ENCODE peak calls at places on chromosome 11, in ten cellular contexts. One of them, this sample, is unnamed.

GRCh38 chr11:33722579-33723234 is 13.5 kb downstream of the CD59 start:
- DNase-seq in sigmoid colon: no peak
- DNase-seq in A549: peak; percentile 58
- DNase-seq in tibial nerve: no peak
- DNase-seq in SK-N-SH: no peak
- DNase-seq in H1: no peak
- DNase-seq in esophagus muscularis mucosa: no peak
- DNase-seq in suprapubic skin: no peak
- DNase-seq in ovary: no peak
- DNase-seq in transverse colon: no peak
- DNase-seq in this sample: no peak

GRCh38 chr11:69386594-69387408 is 92.8 kb downstream of the MYEOV start:
- DNase-seq in SK-N-SH: no peak
- DNase-seq in transverse colon: no peak
- DNase-seq in A549: no peak
- DNase-seq in suprapubic skin: no peak
- DNase-seq in sigmoid colon: no peak
- DNase-seq in tibial nerve: no peak
- DNase-seq in esophagus muscularis mucosa: no peak
- DNase-seq in ovary: no peak
- DNase-seq in H1: no peak
- DNase-seq in this sample: no peak

GRCh38 chr11:117483372-117483771 is 155.7 kb downstream of the CEP164 start:
- DNase-seq in tibial nerve: no peak
- DNase-seq in suprapubic skin: no peak
- DNase-seq in esophagus muscularis mucosa: no peak
- DNase-seq in A549: no peak
- DNase-seq in ovary: no peak
- DNase-seq in sigmoid colon: no peak
- DNase-seq in H1: no peak
- DNase-seq in SK-N-SH: no peak
- DNase-seq in transverse colon: no peak
- DNase-seq in this sample: no peak

GRCh38 chr11:71489311-71490043 is 36.5 kb downstream of the NADSYN1 start:
- DNase-seq in tibial nerve: no peak
- DNase-seq in ovary: no peak
- DNase-seq in sigmoid colon: peak; percentile 45
- DNase-seq in transverse colon: no peak
- DNase-seq in esophagus muscularis mucosa: no peak
- DNase-seq in H1: peak; percentile 33
- DNase-seq in SK-N-SH: no peak
- DNase-seq in suprapubic skin: no peak
- DNase-seq in A549: peak; percentile 23
- DNase-seq in this sample: peak; percentile 21

GRCh38 chr11:60251485-60252207 is 8.7 kb upstream of the MS4A4E start:
- DNase-seq in esophagus muscularis mucosa: no peak
- DNase-seq in ovary: no peak
- DNase-seq in tibial nerve: no peak
- DNase-seq in SK-N-SH: peak; percentile 2
- DNase-seq in transverse colon: no peak
- DNase-seq in sigmoid colon: no peak
- DNase-seq in H1: no peak
- DNase-seq in suprapubic skin: no peak
- DNase-seq in A549: peak; percentile 16
- DNase-seq in this sample: no peak

GRCh38 chr11:9210922-9211320 is 54.2 kb downstream of the DENND5A start:
- DNase-seq in sigmoid colon: no peak
- DNase-seq in H1: no peak
- DNase-seq in A549: no peak
- DNase-seq in tibial nerve: no peak
- DNase-seq in SK-N-SH: no peak
- DNase-seq in esophagus muscularis mucosa: no peak
- DNase-seq in transverse colon: no peak
- DNase-seq in suprapubic skin: no peak
- DNase-seq in ovary: no peak
- DNase-seq in this sample: no peak

GRCh38 chr11:45658292-45658991 is 7.0 kb downstream of the CHST1 start:
- DNase-seq in H1: peak; percentile 77
- DNase-seq in transverse colon: peak; percentile 44
- DNase-seq in ovary: peak; percentile 87
- DNase-seq in A549: no peak
- DNase-seq in sigmoid colon: peak; percentile 90
- DNase-seq in tibial nerve: no peak
- DNase-seq in esophagus muscularis mucosa: no peak
- DNase-seq in SK-N-SH: no peak
- DNase-seq in suprapubic skin: no peak
- DNase-seq in this sample: peak; percentile 34

GRCh38 chr11:69342588-69343330 is 48.8 kb downstream of the MYEOV start:
- DNase-seq in transverse colon: no peak
- DNase-seq in esophagus muscularis mucosa: peak; percentile 89
- DNase-seq in SK-N-SH: no peak
- DNase-seq in H1: no peak
- DNase-seq in ovary: no peak
- DNase-seq in suprapubic skin: no peak
- DNase-seq in A549: no peak
- DNase-seq in tibial nerve: no peak
- DNase-seq in sigmoid colon: no peak
- DNase-seq in this sample: no peak

GRCh38 chr11:12846766-12847615 is 162.1 kb upstream of the RASSF10 start:
- DNase-seq in H1: no peak
- DNase-seq in suprapubic skin: no peak
- DNase-seq in SK-N-SH: no peak
- DNase-seq in ovary: no peak
- DNase-seq in tibial nerve: no peak
- DNase-seq in esophagus muscularis mucosa: no peak
- DNase-seq in sigmoid colon: no peak
- DNase-seq in A549: no peak
- DNase-seq in transverse colon: no peak
- DNase-seq in this sample: no peak

GRCh38 chr11:119323532-119324033 is 6.7 kb upstream of the MCAM start:
- DNase-seq in H1: peak; percentile 98
- DNase-seq in esophagus muscularis mucosa: no peak
- DNase-seq in A549: peak; percentile 63
- DNase-seq in SK-N-SH: peak; percentile 86
- DNase-seq in ovary: peak; percentile 81
- DNase-seq in transverse colon: peak; percentile 84
- DNase-seq in suprapubic skin: peak; percentile 84
- DNase-seq in sigmoid colon: peak; percentile 91
- DNase-seq in tibial nerve: peak; percentile 75
- DNase-seq in this sample: peak; percentile 82

GRCh38 chr11:28343304-28344233 is 235.4 kb downstream of the METTL15 start:
- DNase-seq in SK-N-SH: no peak
- DNase-seq in esophagus muscularis mucosa: no peak
- DNase-seq in A549: peak; percentile 85
- DNase-seq in suprapubic skin: no peak
- DNase-seq in tibial nerve: no peak
- DNase-seq in transverse colon: no peak
- DNase-seq in ovary: no peak
- DNase-seq in sigmoid colon: no peak
- DNase-seq in H1: no peak
- DNase-seq in this sample: peak; percentile 27
- TF ChIP-seq EP300 in SK-N-SH: no peak
- TF ChIP-seq EP300 in esophagus muscularis mucosa: no peak
- TF ChIP-seq EP300 in A549: no peak
- TF ChIP-seq EP300 in suprapubic skin: no peak
- TF ChIP-seq EP300 in tibial nerve: no peak
- TF ChIP-seq EP300 in transverse colon: no peak
- TF ChIP-seq EP300 in ovary: no peak
- TF ChIP-seq EP300 in sigmoid colon: no peak
- TF ChIP-seq EP300 in H1: no peak
- TF ChIP-seq EP300 in this sample: no peak

GRCh38 chr11:130337281-130338089 is 22.8 kb upstream of the ZBTB44 start:
- DNase-seq in SK-N-SH: no peak
- DNase-seq in esophagus muscularis mucosa: no peak
- DNase-seq in A549: no peak
- DNase-seq in tibial nerve: no peak
- DNase-seq in ovary: no peak
- DNase-seq in sigmoid colon: no peak
- DNase-seq in transverse colon: no peak
- DNase-seq in H1: no peak
- DNase-seq in suprapubic skin: no peak
- DNase-seq in this sample: no peak
- H3K4me3 ChIP-seq in SK-N-SH: no peak overlapping the region
- H3K4me3 ChIP-seq in esophagus muscularis mucosa: no peak overlapping the region
- H3K4me3 ChIP-seq in A549: no peak overlapping the region
- H3K4me3 ChIP-seq in tibial nerve: no peak overlapping the region
- H3K4me3 ChIP-seq in ovary: no peak overlapping the region
- H3K4me3 ChIP-seq in sigmoid colon: no peak overlapping the region
- H3K4me3 ChIP-seq in transverse colon: no peak overlapping the region
- H3K4me3 ChIP-seq in H1: no peak overlapping the region
- H3K4me3 ChIP-seq in suprapubic skin: no peak overlapping the region
- H3K4me3 ChIP-seq in this sample: no peak overlapping the region

GRCh38 chr11:111524056-111524455 is 9.5 kb downstream of the HOATZ start:
- DNase-seq in H1: no peak
- DNase-seq in transverse colon: no peak
- DNase-seq in suprapubic skin: no peak
- DNase-seq in sigmoid colon: no peak
- DNase-seq in SK-N-SH: no peak
- DNase-seq in ovary: no peak
- DNase-seq in tibial nerve: no peak
- DNase-seq in A549: no peak
- DNase-seq in esophagus muscularis mucosa: no peak
- DNase-seq in this sample: no peak
- TF ChIP-seq EP300 in H1: no peak
- TF ChIP-seq EP300 in transverse colon: no peak
- TF ChIP-seq EP300 in suprapubic skin: no peak
- TF ChIP-seq EP300 in sigmoid colon: no peak
- TF ChIP-seq EP300 in SK-N-SH: no peak
- TF ChIP-seq EP300 in ovary: no peak
- TF ChIP-seq EP300 in tibial nerve: no peak
- TF ChIP-seq EP300 in A549: no peak
- TF ChIP-seq EP300 in esophagus muscularis mucosa: no peak
- TF ChIP-seq EP300 in this sample: no peak

GRCh38 chr11:18239655-18240054 is 3.1 kb upstream of the SAA4 start:
- DNase-seq in sigmoid colon: no peak
- DNase-seq in A549: no peak
- DNase-seq in tibial nerve: no peak
- DNase-seq in H1: no peak
- DNase-seq in esophagus muscularis mucosa: no peak
- DNase-seq in ovary: no peak
- DNase-seq in SK-N-SH: no peak
- DNase-seq in transverse colon: no peak
- DNase-seq in suprapubic skin: no peak
- DNase-seq in this sample: no peak

GRCh38 chr11:18248561-18248960 is at the start of gene SAA2:
- DNase-seq in tibial nerve: no peak
- DNase-seq in sigmoid colon: no peak
- DNase-seq in suprapubic skin: no peak
- DNase-seq in H1: no peak
- DNase-seq in SK-N-SH: no peak
- DNase-seq in esophagus muscularis mucosa: no peak
- DNase-seq in transverse colon: no peak
- DNase-seq in ovary: no peak
- DNase-seq in A549: no peak
- DNase-seq in this sample: no peak

GRCh38 chr11:18245396-18245795 is 3.1 kb downstream of the SAA2 start:
- DNase-seq in transverse colon: no peak
- DNase-seq in tibial nerve: no peak
- DNase-seq in sigmoid colon: no peak
- DNase-seq in ovary: no peak
- DNase-seq in suprapubic skin: no peak
- DNase-seq in esophagus muscularis mucosa: no peak
- DNase-seq in SK-N-SH: no peak
- DNase-seq in A549: no peak
- DNase-seq in H1: no peak
- DNase-seq in this sample: no peak

DNA sequence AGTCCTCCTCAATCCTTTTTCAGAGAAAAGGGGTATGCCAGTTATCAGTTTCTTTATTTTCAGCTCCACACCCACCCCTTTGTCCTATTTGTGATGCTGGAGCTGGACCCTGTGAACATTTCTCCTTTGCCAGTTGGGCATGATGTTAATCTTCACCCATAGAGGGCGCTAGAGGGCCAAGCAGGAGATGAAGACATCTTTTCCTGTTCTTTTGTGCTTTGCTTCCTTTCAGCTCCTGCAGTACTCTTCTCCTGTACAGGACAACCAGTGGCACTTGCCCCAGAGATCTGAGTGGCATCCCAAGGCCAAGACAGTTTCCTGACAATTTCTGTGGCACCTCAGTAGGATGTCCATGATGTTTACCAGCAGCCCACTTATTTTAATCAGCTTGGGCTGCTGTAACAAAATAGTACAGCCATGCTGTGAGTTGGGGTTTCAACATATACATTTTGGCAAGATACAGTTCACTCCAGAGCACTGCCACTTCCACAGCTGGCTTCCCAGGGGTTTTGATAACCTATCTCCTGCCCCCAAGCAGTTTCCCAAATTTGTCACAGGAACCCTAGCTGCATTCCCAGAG is 4.6 kb downstream of the SAA2 start:
- DNase-seq in transverse colon: peak; percentile 70
- DNase-seq in tibial nerve: peak; percentile 19
- DNase-seq in H1: peak; percentile 72
- DNase-seq in suprapubic skin: no peak
- DNase-seq in esophagus muscularis mucosa: no peak
- DNase-seq in sigmoid colon: no peak
- DNase-seq in SK-N-SH: peak; percentile 53
- DNase-seq in A549: peak; percentile 80
- DNase-seq in ovary: no peak
- DNase-seq in this sample: peak; percentile 71
- H3K4me3 ChIP-seq in transverse colon: no peak overlapping the region
- H3K4me3 ChIP-seq in tibial nerve: no peak overlapping the region
- H3K4me3 ChIP-seq in H1: no peak overlapping the region
- H3K4me3 ChIP-seq in suprapubic skin: no peak overlapping the region
- H3K4me3 ChIP-seq in esophagus muscularis mucosa: no peak overlapping the region
- H3K4me3 ChIP-seq in sigmoid colon: no peak overlapping the region
- H3K4me3 ChIP-seq in SK-N-SH: no peak overlapping the region
- H3K4me3 ChIP-seq in A549: no peak overlapping the region
- H3K4me3 ChIP-seq in ovary: no peak overlapping the region
- H3K4me3 ChIP-seq in this sample: no peak overlapping the region

This sample was measured in stomach.